ENCODE peak calls at places on chromosome X, in six cellular contexts. B is esophagus squamous epithelium, R is ascending aorta, F is DMS153, Z is lower leg skin, N is putamen. O is an unnamed sample.

GRCh38 chrX:128021566-128021965 is 30.6 kb downstream of the ACTRT1 start:
- DNase-seq in B (no peak), R (no peak), F (no peak), Z (no peak), N (no peak), O (no peak)

GRCh38 chrX:149151805-149152757 is 353.0 kb downstream of the IDS start:
- DNase-seq in B (no peak), R (no peak), F (no peak), Z (no peak), N (no peak), O (no peak)

GRCh38 chrX:42678133-42678532 is 99.8 kb downstream of the PPP1R2C start:
- DNase-seq in B (no peak), R (no peak), F (no peak), Z (no peak), N (no peak), O (no peak)

GRCh38 chrX:55312655-55313054 is 47.9 kb upstream of the PAGE3 start:
- DNase-seq in B (no peak), R (no peak), F (no peak), Z (no peak), N (no peak), O (no peak)

GRCh38 chrX:63809158-63809557 is 24.1 kb upstream of the ARHGEF9 start:
- DNase-seq in B (no peak), R (no peak), F (no peak), Z (no peak), N (peak), O (no peak)

GRCh38 chrX:141341341-141341740 is 99.0 kb upstream of the SPANXC start:
- DNase-seq in B (no peak), R (no peak), F (no peak), Z (no peak), N (no peak), O (no peak)

GRCh38 chrX:75276666-75277065 is 2.8 kb downstream of the UPRT start:
- DNase-seq in B (no peak), R (no peak), F (no peak), Z (no peak), N (no peak), O (no peak)

GRCh38 chrX:29470029-29470428 is 745.3 kb upstream of the MAGEB2 start:
- DNase-seq in B (no peak), R (no peak), F (no peak), Z (no peak), N (no peak), O (no peak)

GRCh38 chrX:45537936-45538335 is 337.3 kb upstream of the DIPK2B start:
- DNase-seq in B (no peak), R (no peak), F (no peak), Z (no peak), N (no peak), O (no peak)

GRCh38 chrX:68867458-68868166 is 38.8 kb downstream of the EFNB1 start:
- DNase-seq in B (no peak), R (no peak), F (no peak), Z (no peak), N (no peak), O (no peak)

GRCh38 chrX:64894454-64895038 is 81.7 kb downstream of the ZC4H2 start:
- DNase-seq in B (no peak), R (no peak), F (no peak), Z (no peak), N (no peak), O (no peak)

GRCh38 chrX:39905946-39906345 is 191.8 kb downstream of the BCOR start:
- DNase-seq in B (no peak), R (no peak), F (no peak), Z (no peak), N (no peak), O (no peak)

GRCh38 chrX:110022555-110023448 is 19.9 kb downstream of the TMEM164 start:
- DNase-seq in B (no peak), R (no peak), F (no peak), Z (no peak), N (no peak), O (no peak)

GRCh38 chrX:38627683-38628082 is 66.3 kb downstream of the TSPAN7 start:
- DNase-seq in B (no peak), R (no peak), F (no peak), Z (no peak), N (no peak), O (no peak)

GRCh38 chrX:650274-650673 is 19.7 kb downstream of the SHOX start:
- DNase-seq in B (no peak), R (peak), F (no peak), Z (peak), N (no peak), O (no peak)

GRCh38 chrX:109619816-109620215 is 5.2 kb downstream of the KCNE5 start:
- DNase-seq in B (no peak), R (no peak), F (no peak), Z (no peak), N (no peak), O (no peak)

GRCh38 chrX:105190252-105190853 is 30.1 kb downstream of the TEX13A start:
- DNase-seq in B (no peak), R (no peak), F (no peak), Z (no peak), N (no peak), O (no peak)

GRCh38 chrX:46588263-46588662 is 14.7 kb downstream of the CHST7 start:
- DNase-seq in B (no peak), R (peak), F (no peak), Z (no peak), N (no peak), O (no peak)

GRCh38 chrX:39577976-39578962 is 519.5 kb downstream of the BCOR start:
- DNase-seq in B (no peak), R (no peak), F (no peak), Z (no peak), N (no peak), O (no peak)

GRCh38 chrX:130174051-130174704 is 2.4 kb downstream of the RAB33A start:
- DNase-seq in B (no peak), R (peak), F (no peak), Z (peak), N (no peak), O (no peak)

GRCh38 chrX:3351287-3351686 is 4.8 kb upstream of the MXRA5 start:
- DNase-seq in B (no peak), R (no peak), F (no peak), Z (no peak), N (no peak), O (no peak)

GRCh38 chrX:101550362-101550761 is at the start of gene ARMCX1:
- DNase-seq in B (no peak), R (peak), F (peak), Z (peak), N (peak), O (no peak)

GRCh38 chrX:41561045-41561444 is 113.9 kb downstream of the NYX start:
- DNase-seq in B (no peak), R (no peak), F (no peak), Z (no peak), N (no peak), O (no peak)

GRCh38 chrX:155888139-155888538 is 7.0 kb downstream of the VAMP7 start:
- DNase-seq in B (no peak), R (no peak), F (no peak), Z (no peak), N (no peak), O (no peak)

GRCh38 chrX:17047224-17047623 is 100.8 kb downstream of the REPS2 start:
- DNase-seq in B (no peak), R (no peak), F (no peak), Z (no peak), N (no peak), O (no peak)

GRCh38 chrX:12223650-12224049 is 85.4 kb downstream of the FRMPD4 start:
- DNase-seq in B (no peak), R (no peak), F (no peak), Z (no peak), N (no peak), O (no peak)